ENCODE peak calls at places on chromosome X, in five cellular contexts. D is mucosa of descending colon, S is lung, A is transverse colon, N is A673. J is an unnamed sample. For H3K36me3, the result is how much of the 10 kb centered on the place peaks cover.

GRCh38 chrX:118577041-118577440 is 81.4 kb downstream of the DOCK11 start:
- DNase-seq in N (no peak), A (no peak), S (no peak), D (no peak), J (no peak)

GRCh38 chrX:56788717-56789122 is 59.7 kb downstream of the NBDY start:
- DNase-seq in D (no peak), S (no peak), N (peak), A (peak), J (no peak)

GRCh38 chrX:30831082-30831481 is 58.0 kb downstream of the TAB3 start:
- DNase-seq in N (no peak), D (no peak), A (no peak), S (no peak), J (no peak)

GRCh38 chrX:153499876-153500275 is 5.1 kb downstream of the BGN start:
- DNase-seq in A (no peak), S (no peak), D (no peak), N (no peak), J (no peak)

GRCh38 chrX:107748490-107748889 is 27.1 kb downstream of the TSC22D3 start:
- DNase-seq in S (no peak), N (no peak), A (no peak), D (no peak), J (no peak)

GRCh38 chrX:45714864-45715263 is 514.2 kb upstream of the DIPK2B start:
- DNase-seq in D (no peak), S (no peak), N (peak), A (peak), J (no peak)

GRCh38 chrX:74262472-74263209 is 41.3 kb upstream of the ZCCHC13 start:
- DNase-seq in S (no peak), A (no peak), N (peak), D (no peak), J (no peak)

GRCh38 chrX:19616959-19617358 is 101.7 kb upstream of the MAP3K15 start:
- DNase-seq in S (no peak), A (no peak), D (no peak), N (no peak), J (no peak)

GRCh38 chrX:15789979-15790765 is at the start of gene ZRSR2:
- DNase-seq in S (peak), A (peak), D (peak), N (peak), J (peak)

GRCh38 chrX:20530319-20530979 is 263.7 kb upstream of the RPS6KA3 start:
- DNase-seq in A (peak), D (no peak), S (peak), N (peak), J (no peak)

GRCh38 chrX:153692611-153693156 is 5.0 kb downstream of the SLC6A8 start:
- DNase-seq in D (peak), A (no peak), N (no peak), S (no peak), J (no peak)

GRCh38 chrX:66012094-66012534 is 27.8 kb downstream of the VSIG4 start:
- DNase-seq in A (peak), D (no peak), S (peak), N (no peak), J (no peak)

GRCh38 chrX:14864626-14865025 is 8.2 kb downstream of the FANCB start:
- DNase-seq in S (no peak), N (no peak), A (no peak), D (no peak), J (peak)

GRCh38 chrX:151151668-151152267 is 24.6 kb upstream of the GPR50 start:
- DNase-seq in S (no peak), N (peak), A (peak), D (no peak), J (no peak)

GRCh38 chrX:21741378-21741777 is 16.5 kb downstream of the SMPX start:
- DNase-seq in A (no peak), D (no peak), N (no peak), S (no peak), J (no peak)

GRCh38 chrX:118730500-118731247 is 3.3 kb downstream of the IL13RA1 start:
- DNase-seq in D (no peak), N (no peak), S (no peak), A (no peak), J (no peak)

GRCh38 chrX:12922600-12922919 is 16.1 kb downstream of the TLR8 start:
- DNase-seq in N (no peak), A (no peak), S (no peak), D (no peak), J (no peak)

GRCh38 chrX:70138622-70139021 is 5.4 kb downstream of the IGBP1 start:
- DNase-seq in D (no peak), S (no peak), N (no peak), A (no peak), J (no peak)

GRCh38 chrX:107935664-107936433 is 46.3 kb downstream of the TEX13B start:
- DNase-seq in D (no peak), S (no peak), A (no peak), N (peak), J (no peak)

GRCh38 chrX:22081475-22082092 is 49.5 kb downstream of the PHEX start:
- DNase-seq in S (peak), N (peak), A (peak), D (no peak), J (no peak)

GRCh38 chrX:53716328-53717088 is 30.0 kb upstream of the HUWE1 start:
- DNase-seq in N (no peak), D (no peak), S (no peak), A (peak), J (no peak)

GRCh38 chrX:6021316-6022091 is 207.2 kb downstream of the NLGN4X start:
- DNase-seq in S (peak), A (peak), N (peak), D (no peak), J (no peak)

GRCh38 chrX:21963736-21964135 is 23.2 kb downstream of the SMS start:
- DNase-seq in N (no peak), A (no peak), D (no peak), S (no peak), J (no peak)

GRCh38 chrX:40434947-40435346 is 145.8 kb upstream of the ATP6AP2 start:
- DNase-seq in S (no peak), D (no peak), N (peak), A (no peak), J (no peak)

GRCh38 chrX:72634321-72634720 is 61.7 kb upstream of the HDAC8 start:
- DNase-seq in A (no peak), D (no peak), S (no peak), N (peak), J (no peak)

GRCh38 chrX:46260502-46260901 is 284.7 kb downstream of the ZNF674 start:
- DNase-seq in N (no peak), S (no peak), D (no peak), A (no peak), J (no peak)

GRCh38 chrX:96372313-96373046 is 312.2 kb upstream of the DIAPH2 start:
- DNase-seq in D (no peak), A (no peak), N (peak), S (no peak), J (no peak)

GRCh38 chrX:57674861-57675260 is 5.2 kb downstream of the NLRP2B start:
- DNase-seq in N (no peak), A (no peak), D (no peak), S (no peak), J (no peak)

GRCh38 chrX:108439961-108440696 is 491 bp downstream of the COL4A5 start:
- DNase-seq in A (no peak), S (no peak), D (no peak), N (peak), J (no peak)

GRCh38 chrX:9909254-9909653 is 57.9 kb upstream of the CLDN34 start:
- DNase-seq in A (no peak), N (no peak), S (no peak), D (no peak), J (no peak)

GRCh38 chrX:101108293-101108692 is 10.3 kb downstream of the CENPI start:
- DNase-seq in S (no peak), N (no peak), A (no peak), D (no peak), J (peak)

GRCh38 chrX:38060331-38060878 is 54.1 kb downstream of the SYTL5 start:
- DNase-seq in A (no peak), N (peak), D (no peak), S (no peak), J (no peak)

GRCh38 chrX:8323356-8323755 is 141.3 kb upstream of the VCX3B start:
- DNase-seq in A (no peak), S (no peak), N (peak), D (no peak), J (no peak)
- TF ChIP-seq CTCF in A (no peak), S (no peak), N (peak), D (no peak), J (no peak)

DNA sequence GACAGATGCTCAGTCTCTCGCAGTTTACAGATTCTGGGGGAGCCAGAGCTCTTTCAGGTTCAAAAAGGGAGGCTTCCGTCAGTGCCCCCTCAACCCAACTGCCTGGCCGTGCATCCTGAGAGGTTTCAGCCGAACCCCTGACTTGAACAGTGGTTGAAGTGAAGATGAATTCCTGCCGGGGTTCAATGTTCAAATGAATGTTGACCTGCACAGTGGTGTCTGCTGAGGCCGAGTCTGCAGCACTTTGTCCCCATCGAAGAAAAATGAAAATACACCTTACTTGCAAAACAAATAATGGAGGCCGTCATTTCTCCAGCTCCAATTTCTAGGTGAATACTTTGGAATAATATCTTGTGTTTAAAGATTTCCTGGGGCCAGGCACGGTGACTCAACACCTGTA is 33.7 kb downstream of the GYG2 start:
- DNase-seq in D (no peak), A (no peak), N (no peak), S (no peak), J (no peak)
- H3K36me3 ChIP-seq in D (under half), A (under half), N (under half), S (under half), J (under half)

DNA sequence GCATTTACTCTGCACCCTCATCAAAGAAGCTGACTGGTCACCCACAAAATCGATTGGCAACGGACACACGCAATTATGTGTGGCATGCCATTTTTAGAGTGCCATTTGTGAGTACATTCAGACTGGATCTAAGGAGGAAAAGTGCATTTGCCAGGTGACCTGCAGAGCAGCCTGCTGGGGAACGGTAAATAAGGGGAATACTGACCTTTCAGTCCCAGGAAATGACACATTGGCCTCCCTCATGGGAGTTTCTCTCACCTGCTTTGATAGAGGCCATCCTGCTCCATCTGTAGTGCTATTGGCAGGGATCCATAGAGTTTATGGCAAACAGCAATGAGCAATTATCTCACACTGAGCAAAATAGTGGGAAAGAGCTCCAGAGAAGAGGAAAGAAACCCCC is 127.8 kb downstream of the DDX53 start:
- DNase-seq in A (no peak), S (no peak), N (no peak), D (no peak), J (no peak)
- H3K4me3 ChIP-seq in A (no peak), S (no peak), N (no peak), D (no peak), J (no peak)

GRCh38 chrX:123860983-123861382 is 1.1 kb downstream of the XIAP start:
- DNase-seq in S (no peak), A (no peak), D (no peak), N (peak), J (no peak)
- TF ChIP-seq CTCF in S (no peak), A (no peak), D (no peak), N (no peak), J (no peak)

GRCh38 chrX:51461053-51462050 is 35.0 kb downstream of the NUDT11 start:
- DNase-seq in S (no peak), D (no peak), N (peak), A (no peak), J (no peak)

GRCh38 chrX:51459125-51459524 is 37.3 kb downstream of the NUDT11 start:
- DNase-seq in D (no peak), S (no peak), A (no peak), N (peak), J (no peak)

DNA sequence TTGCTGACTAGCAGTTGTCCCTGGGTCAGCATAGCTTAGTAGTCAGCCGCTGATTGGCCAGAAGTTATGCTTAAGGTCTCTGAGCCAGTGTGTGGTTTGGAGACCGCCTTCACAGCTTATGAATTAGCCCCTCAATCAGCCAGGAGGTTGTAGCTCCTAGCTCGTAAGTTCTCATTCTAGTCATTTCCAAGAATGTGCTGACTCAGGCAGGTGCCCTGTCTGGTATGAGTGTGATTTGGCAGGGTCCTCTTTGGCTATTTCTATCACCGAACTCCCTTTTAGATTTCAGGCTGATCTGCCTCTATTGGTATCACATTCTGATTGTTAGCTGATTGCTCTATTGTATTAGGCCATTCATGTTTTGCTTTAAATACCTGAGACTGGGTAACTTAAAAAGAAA is 33.1 kb downstream of the NUDT11 start:
- DNase-seq in A (no peak), S (no peak), N (no peak), D (no peak), J (no peak)
- H3K36me3 ChIP-seq in A (under half), S (under half), N (under half), D (under half), J (under half)